ENCODE peak calls at places on chromosomes 11 and 22, in four cellular contexts. M is AG08395; H is stimulated activated CD8-positive, alpha-beta memory T cell treated with anti-CD3 and anti-CD28 coated beads, Interleukin-4, amount 100 ng/mL, for 1 hour; R is kidney tubule cell. I is an unnamed sample.

GRCh38 chr22:25700996-25701815 is 40.8 kb upstream of the MYO18B start:
- DNase-seq in M (peak), H (no peak), R (no peak), I (peak)

GRCh38 chr22:24926428-24926725 is 20.1 kb downstream of the LHFPL7 start:
- DNase-seq in M (no peak), H (no peak), R (no peak), I (no peak)

GRCh38 chr11:67698247-67698646 is 23.8 kb upstream of the ALDH3B2 start:
- DNase-seq in M (no peak), H (no peak), R (no peak), I (peak)

GRCh38 chr11:16809901-16810668 is 71.6 kb downstream of the C11orf58 start:
- DNase-seq in M (peak), H (no peak), R (peak), I (no peak)

GRCh38 chr22:46308283-46308988 is 11.8 kb downstream of the GTSE1 start:
- DNase-seq in M (no peak), H (no peak), R (no peak), I (no peak)

GRCh38 chr11:70713988-70714665 is 315.8 kb downstream of the CTTN start:
- DNase-seq in M (no peak), H (no peak), R (peak), I (no peak)

GRCh38 chr11:114110948-114111347 is 51.4 kb downstream of the ZBTB16 start:
- DNase-seq in M (no peak), H (no peak), R (no peak), I (no peak)

GRCh38 chr11:111097191-111097590 is 148.3 kb upstream of the POU2AF2 start:
- DNase-seq in M (no peak), H (no peak), R (peak), I (no peak)

GRCh38 chr11:109320595-109320994 is 101.4 kb upstream of the C11orf87 start:
- DNase-seq in M (peak), H (no peak), R (peak), I (peak)

GRCh38 chr11:17423533-17424310 is 35.3 kb upstream of the KCNJ11 start:
- DNase-seq in M (no peak), H (no peak), R (peak), I (no peak)

GRCh38 chr22:47176573-47177333 is 414.3 kb downstream of the TBC1D22A start:
- DNase-seq in M (no peak), H (no peak), R (no peak), I (no peak)

GRCh38 chr22:41939981-41940852 is 6.7 kb downstream of the CENPM start:
- DNase-seq in M (no peak), H (peak), R (no peak), I (no peak)

GRCh38 chr22:31218565-31219262 is 6.6 kb downstream of the LIMK2 start:
- DNase-seq in M (no peak), H (no peak), R (no peak), I (no peak)

GRCh38 chr11:8610532-8611116 is 16.6 kb upstream of the STK33 start:
- DNase-seq in M (no peak), H (no peak), R (peak), I (peak)

GRCh38 chr11:121328213-121328966 is 35.8 kb downstream of the SC5D start:
- DNase-seq in M (no peak), H (no peak), R (no peak), I (no peak)

GRCh38 chr22:24392218-24392931 is 35.0 kb upstream of the ADORA2A start:
- DNase-seq in M (no peak), H (no peak), R (no peak), I (no peak)

GRCh38 chr11:1226981-1227550 is 4.2 kb downstream of the MUC5B start:
- DNase-seq in M (peak), H (no peak), R (no peak), I (no peak)

GRCh38 chr11:114219559-114220349 is 76.4 kb upstream of the NNMT start:
- DNase-seq in M (no peak), H (no peak), R (peak), I (peak)

I was measured in brain microvascular endothelial cell.